ENCODE peak calls at places on chromosomes 16 and 17, in ten cellular contexts. N, Z, K, Y, M, L, E, H, Q and J are unnamed samples.

GRCh38 chr16:83715217-83715920 is 92.4 kb upstream of the HSBP1 start:
- DNase-seq in N (no peak), Z (no peak), K (no peak), Y (peak; percentile 25), M (no peak), L (no peak), E (no peak), H (no peak), Q (no peak), J (no peak)

GRCh38 chr16:48537275-48537674 is 72.7 kb downstream of the N4BP1 start:
- DNase-seq in N (no peak), Z (no peak), K (no peak), Y (no peak), M (no peak), L (no peak), E (no peak), H (no peak), Q (peak; percentile 59), J (no peak)

GRCh38 chr16:74558873-74559272 is 48.0 kb downstream of the GLG1 start:
- DNase-seq in N (no peak), Z (no peak), K (no peak), Y (no peak), M (no peak), L (no peak), E (no peak), H (no peak), Q (no peak), J (no peak)

GRCh38 chr16:51445250-51445649 is 294.2 kb upstream of the SALL1 start:
- DNase-seq in N (peak; percentile 13), Z (no peak), K (peak; percentile 35), Y (no peak), M (no peak), L (no peak), E (no peak), H (no peak), Q (no peak), J (no peak)

GRCh38 chr17:70655179-70655578 is 485.8 kb downstream of the KCNJ2 start:
- DNase-seq in N (no peak), Z (no peak), K (no peak), Y (no peak), M (no peak), L (no peak), E (no peak), H (no peak), Q (no peak), J (no peak)

GRCh38 chr17:50498021-50498874 is 10.0 kb upstream of the MYCBPAP start:
- DNase-seq in N (no peak), Z (no peak), K (no peak), Y (peak; percentile 54), M (no peak), L (no peak), E (no peak), H (no peak), Q (no peak), J (no peak)

GRCh38 chr17:44367626-44368025 is 4.0 kb upstream of the FAM171A2 start:
- DNase-seq in N (no peak), Z (no peak), K (no peak), Y (no peak), M (no peak), L (no peak), E (no peak), H (no peak), Q (no peak), J (no peak)

GRCh38 chr16:66954097-66954659 is 6.9 kb upstream of the CES3 start:
- DNase-seq in N (peak; percentile 73), Z (peak; percentile 82), K (peak; percentile 77), Y (peak; percentile 81), M (peak; percentile 74), L (peak; percentile 80), E (peak; percentile 84), H (peak; percentile 59), Q (peak; percentile 77), J (peak; percentile 66)

GRCh38 chr17:56815711-56816110 is 18.0 kb downstream of the C17orf67 start:
- DNase-seq in N (peak; percentile 90), Z (peak; percentile 76), K (peak; percentile 67), Y (no peak), M (no peak), L (no peak), E (no peak), H (peak; percentile 63), Q (no peak), J (no peak)

GRCh38 chr17:80446645-80447405 is 29.6 kb downstream of the NPTX1 start:
- DNase-seq in N (peak; percentile 58), Z (peak; percentile 60), K (no peak), Y (no peak), M (no peak), L (peak; percentile 74), E (no peak), H (no peak), Q (no peak), J (no peak)

GRCh38 chr17:75785770-75786538 is 1.3 kb downstream of the UNK start:
- DNase-seq in N (peak; percentile 68), Z (peak; percentile 69), K (peak; percentile 51), Y (no peak), M (no peak), L (peak; percentile 12), E (no peak), H (no peak), Q (no peak), J (no peak)

GRCh38 chr17:47742319-47743181 is 9.5 kb downstream of the TBX21 start:
- DNase-seq in N (no peak), Z (no peak), K (no peak), Y (peak; percentile 79), M (no peak), L (no peak), E (peak; percentile 77), H (no peak), Q (peak; percentile 42), J (no peak)

GRCh38 chr16:19817875-19818274 is 66.8 kb downstream of the GPRC5B start:
- DNase-seq in N (no peak), Z (no peak), K (no peak), Y (no peak), M (no peak), L (no peak), E (no peak), H (no peak), Q (no peak), J (no peak)

GRCh38 chr17:19000531-19001011 is 4.0 kb downstream of the FAM83G start:
- DNase-seq in N (peak; percentile 59), Z (peak; percentile 54), K (peak; percentile 11), Y (no peak), M (no peak), L (peak; percentile 80), E (no peak), H (no peak), Q (no peak), J (no peak)

GRCh38 chr16:84281077-84281476 is 13.6 kb upstream of the WFDC1 start:
- DNase-seq in N (peak; percentile 9), Z (peak; percentile 32), K (peak; percentile 24), Y (no peak), M (peak; percentile 78), L (no peak), E (peak; percentile 31), H (no peak), Q (no peak), J (no peak)

GRCh38 chr17:36851230-36851629 is 86.0 kb upstream of the LHX1 start:
- DNase-seq in N (peak; percentile 45), Z (peak; percentile 40), K (no peak), Y (no peak), M (no peak), L (no peak), E (no peak), H (no peak), Q (no peak), J (no peak)

GRCh38 chr17:7313028-7313889 is 1.9 kb downstream of the GPS2 start:
- DNase-seq in N (peak; percentile 2), Z (no peak), K (no peak), Y (no peak), M (no peak), L (no peak), E (no peak), H (no peak), Q (no peak), J (no peak)
- H3K4me3 ChIP-seq in N (no peak overlapping the region), Z (peak overlapping the region; percentile 95), K (no peak overlapping the region), Y (no peak overlapping the region), M (peak overlapping the region; percentile 81), L (no peak overlapping the region), E (no peak overlapping the region), H (no peak overlapping the region), Q (no peak overlapping the region), J (no peak overlapping the region)

GRCh38 chr17:8928347-8928746 is 37.2 kb downstream of the PIK3R5 start:
- DNase-seq in N (no peak), Z (no peak), K (no peak), Y (no peak), M (no peak), L (no peak), E (no peak), H (no peak), Q (no peak), J (no peak)
- H3K9me3 ChIP-seq in N (peaks cover 17% of the 10 kb centered on the region), Z (peaks cover 67% of the 10 kb centered on the region), K (no peaks in the 10 kb centered on the region), Y (peaks cover 18% of the 10 kb centered on the region), M (peaks cover 11% of the 10 kb centered on the region), L (peaks cover 7% of the 10 kb centered on the region), E (no peaks in the 10 kb centered on the region), H (peaks cover 16% of the 10 kb centered on the region), Q (peaks cover 7% of the 10 kb centered on the region), J (peaks cover 6% of the 10 kb centered on the region)

DNA sequence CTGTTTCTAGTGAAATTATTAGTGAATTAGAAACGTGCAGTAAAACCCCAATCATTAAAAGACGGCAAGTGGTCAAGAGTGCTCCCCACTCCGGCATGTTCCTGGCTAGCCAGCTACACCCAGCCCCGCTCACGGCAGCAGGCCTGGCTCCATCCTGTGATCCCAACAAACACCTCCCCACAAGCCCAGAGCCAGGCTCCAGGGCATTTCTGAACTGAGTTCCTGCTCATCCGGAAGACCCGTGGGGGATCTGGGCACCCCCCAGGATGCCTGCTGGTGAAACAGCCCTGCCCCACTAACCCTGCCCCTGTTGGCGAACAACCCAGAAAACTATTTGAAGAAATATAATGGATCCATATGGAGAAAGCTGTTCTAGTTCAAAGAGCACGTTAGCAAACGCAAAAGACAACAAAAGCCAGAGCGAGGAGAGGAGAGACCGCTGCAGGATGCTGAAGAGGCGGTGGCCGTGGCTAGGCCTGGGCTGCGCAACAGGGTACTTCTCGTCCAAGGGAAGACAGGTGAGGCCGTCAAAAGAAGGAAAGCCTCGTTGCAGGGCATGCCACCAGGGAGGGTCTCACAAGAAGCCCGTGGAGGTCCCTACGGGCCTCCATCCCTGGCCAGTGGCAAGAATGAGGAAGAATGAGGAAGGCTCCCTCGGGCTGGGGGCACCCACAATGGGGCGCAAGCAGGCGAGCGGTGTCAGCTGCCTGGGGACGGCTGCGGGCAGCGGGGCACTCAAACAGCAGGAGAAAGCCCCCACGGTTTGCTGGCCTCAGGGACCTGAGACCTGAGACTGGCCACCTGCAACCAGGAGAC is 19.2 kb downstream of the SLC16A3 start:
- DNase-seq in N (no peak), Z (no peak), K (no peak), Y (no peak), M (no peak), L (no peak), E (no peak), H (no peak), Q (no peak), J (no peak)
- H3K4me3 ChIP-seq in N (no peak overlapping the region), Z (no peak overlapping the region), K (no peak overlapping the region), Y (no peak overlapping the region), M (no peak overlapping the region), L (no peak overlapping the region), E (no peak overlapping the region), H (no peak overlapping the region), Q (no peak overlapping the region), J (no peak overlapping the region)

DNA sequence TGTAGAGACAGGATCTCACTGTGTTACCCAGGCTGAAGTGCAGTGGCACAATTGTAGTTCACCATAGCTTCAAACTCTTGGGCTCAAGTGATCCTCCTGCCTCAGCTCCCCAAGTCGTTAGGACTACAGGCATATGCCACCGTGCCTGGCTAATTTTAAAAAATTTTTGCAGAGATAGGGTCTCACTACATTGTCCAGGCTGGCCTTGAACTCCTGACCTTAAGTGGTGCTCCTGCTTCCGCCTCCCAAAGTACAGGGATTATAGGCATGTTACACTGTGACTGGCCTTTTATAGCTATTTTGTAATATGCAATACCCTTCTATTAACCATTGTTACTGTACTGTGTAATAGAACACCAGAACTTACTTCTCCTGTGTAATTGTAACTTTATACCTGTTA is 139.3 kb upstream of the ZNF267 start:
- DNase-seq in N (no peak), Z (no peak), K (no peak), Y (no peak), M (no peak), L (no peak), E (no peak), H (no peak), Q (no peak), J (no peak)
- H3K9me3 ChIP-seq in N (peaks cover 2% of the 10 kb centered on the region), Z (peaks cover 95% of the 10 kb centered on the region), K (no peaks in the 10 kb centered on the region), Y (no peaks in the 10 kb centered on the region), M (no peaks in the 10 kb centered on the region), L (peaks cover 3% of the 10 kb centered on the region), E (no peaks in the 10 kb centered on the region), H (peaks cover 8% of the 10 kb centered on the region), Q (no peaks in the 10 kb centered on the region), J (peaks cover 84% of the 10 kb centered on the region)